ENCODE peak calls at places on chromosomes 16 and 17, in six cellular contexts. V is NCI-H510A treated with DMSO at 0.1 percent for 48 hours; G is dorsolateral prefrontal cortex; L is stimulated activated CD4-positive, alpha-beta T cell treated with anti-CD3 and anti-CD28 coated beads, TNF-alpha, amount 100 ng/mL, for 1 hour; S is activated T-helper 2 cell treated with anti-CD3 and anti-CD28 coated beads, Interferon-gamma antibody, Interleukin-2, Interleukin-4, amounts not matched to agents 10 μg/mL and 5 μg/mL and 100 μg/mL, durations not matched to agents 14 hours and 24 hours and 36 hours; O is upper lobe of right lung. B is an unnamed sample.

GRCh38 chr16:30437511-30438046 is 7.7 kb upstream of the DCTPP1 start:
- DNase-seq in V (peak), G (no peak), L (no peak), S (no peak), O (no peak), B (no peak)

GRCh38 chr17:67347826-67348225 is 18.6 kb downstream of the PSMD12 start:
- DNase-seq in V (no peak), G (no peak), L (no peak), S (no peak), O (no peak), B (no peak)

GRCh38 chr17:45687594-45687993 is 96.5 kb upstream of the CRHR1 start:
- DNase-seq in V (no peak), G (no peak), L (no peak), S (no peak), O (no peak), B (no peak)

GRCh38 chr17:80850817-80851216 is 140.8 kb upstream of the CHMP6 start:
- DNase-seq in V (peak), G (no peak), L (no peak), S (no peak), O (no peak), B (no peak)

GRCh38 chr16:73068546-73069401 is 20.8 kb upstream of the ZFHX3 start:
- DNase-seq in V (peak), G (no peak), L (no peak), S (no peak), O (peak), B (no peak)

GRCh38 chr17:80984749-80985148 is 6.9 kb upstream of the CHMP6 start:
- DNase-seq in V (no peak), G (no peak), L (no peak), S (no peak), O (no peak), B (no peak)

GRCh38 chr17:78346605-78347250 is 13.1 kb downstream of the SOCS3 start:
- DNase-seq in V (no peak), G (no peak), L (no peak), S (no peak), O (no peak), B (no peak)

GRCh38 chr16:31352344-31353115 is 2.4 kb upstream of the ITGAX start:
- DNase-seq in V (no peak), G (peak), L (no peak), S (no peak), O (no peak), B (no peak)

GRCh38 chr17:2393184-2393953 is 7.5 kb downstream of the MNT start:
- DNase-seq in V (peak), G (peak), L (peak), S (peak), O (peak), B (peak)

GRCh38 chr16:11256657-11257130 is 690 bp upstream of the SOCS1 start:
- DNase-seq in V (no peak), G (no peak), L (no peak), S (no peak), O (no peak), B (no peak)

GRCh38 chr17:13597723-13598347 is 3.9 kb downstream of the HS3ST3A1 start:
- DNase-seq in V (no peak), G (no peak), L (no peak), S (peak), O (no peak), B (no peak)

GRCh38 chr17:49443862-49444261 is 29.2 kb upstream of the PHB1 start:
- DNase-seq in V (no peak), G (no peak), L (no peak), S (no peak), O (no peak), B (no peak)

GRCh38 chr17:79798296-79799173 is 1.7 kb upstream of the CBX8 start:
- DNase-seq in V (no peak), G (no peak), L (no peak), S (no peak), O (no peak), B (no peak)

GRCh38 chr16:86307518-86307903 is 202.8 kb upstream of the FOXF1 start:
- DNase-seq in V (no peak), G (no peak), L (no peak), S (no peak), O (no peak), B (no peak)